ENCODE peak calls at places on chromosome 1, in seven cellular contexts. J, H, R, M, K, Q and W are unnamed samples.

GRCh38 chr1:21663251-21663950 is 5.8 kb downstream of the RAP1GAP start:
- DNase-seq in M (peak; percentile 7), Q (no peak), J (no peak), R (peak; percentile 20), K (no peak), H (no peak), W (no peak)

GRCh38 chr1:229570891-229571516 is 12.5 kb upstream of the ABCB10 start:
- DNase-seq in J (no peak), Q (no peak), M (no peak), H (no peak), R (peak; percentile 59), K (no peak), W (no peak)

GRCh38 chr1:25914074-25914995 is 8.1 kb upstream of the STMN1 start:
- DNase-seq in J (no peak), H (peak; percentile 41), Q (no peak), K (no peak), R (no peak), M (no peak), W (no peak)

GRCh38 chr1:65068202-65069011 is 79.6 kb upstream of the AK4 start:
- DNase-seq in M (no peak), Q (peak; percentile 51), H (no peak), K (no peak), R (no peak), J (peak; percentile 54), W (no peak)

GRCh38 chr1:9596419-9597123 is 7.9 kb downstream of the TMEM201 start:
- DNase-seq in H (no peak), R (no peak), J (peak; percentile 49), M (no peak), K (peak; percentile 74), Q (peak; percentile 60), W (no peak)

GRCh38 chr1:226814751-226815496 is 55.5 kb upstream of the PSEN2 start:
- DNase-seq in J (peak; percentile 85), Q (peak; percentile 94), R (peak; percentile 63), M (peak; percentile 78), K (no peak), H (no peak), W (no peak)

GRCh38 chr1:231872461-231872910 is 245.9 kb downstream of the DISC1 start:
- DNase-seq in R (no peak), M (no peak), J (peak; percentile 77), Q (peak; percentile 17), K (no peak), H (no peak), W (no peak)

GRCh38 chr1:14713077-14713476 is 114.6 kb downstream of the KAZN start:
- DNase-seq in J (no peak), H (no peak), K (no peak), Q (no peak), R (no peak), M (no peak), W (no peak)

GRCh38 chr1:246772686-246773085 is 48.5 kb downstream of the SCCPDH start:
- DNase-seq in R (no peak), H (no peak), M (no peak), K (no peak), J (no peak), Q (no peak), W (no peak)

GRCh38 chr1:180935326-180936109 is 22.8 kb downstream of the KIAA1614 start:
- DNase-seq in R (no peak), K (peak; percentile 84), J (no peak), M (no peak), Q (no peak), H (no peak), W (no peak)

GRCh38 chr1:54481201-54481884 is 66.7 kb upstream of the ACOT11 start:
- DNase-seq in Q (no peak), R (no peak), J (no peak), K (no peak), M (no peak), H (no peak), W (no peak)

GRCh38 chr1:89519779-89520358 is 4.8 kb upstream of the LRRC8B start:
- DNase-seq in K (no peak), Q (peak; percentile 64), R (no peak), M (no peak), H (peak; percentile 24), J (peak; percentile 69), W (no peak)

GRCh38 chr1:207070811-207071210 is 17.7 kb downstream of the PFKFB2 start:
- DNase-seq in K (no peak), H (no peak), Q (no peak), R (no peak), M (no peak), J (no peak), W (no peak)

GRCh38 chr1:16117369-16117768 is 38.5 kb downstream of the EPHA2 start:
- DNase-seq in H (no peak), R (no peak), M (no peak), Q (no peak), J (no peak), K (no peak), W (no peak)

GRCh38 chr1:150142083-150142482 is 7.6 kb upstream of the PLEKHO1 start:
- DNase-seq in J (peak; percentile 32), R (no peak), Q (no peak), K (no peak), M (no peak), H (no peak), W (no peak)

GRCh38 chr1:64692911-64693310 is 52.0 kb upstream of the RAVER2 start:
- DNase-seq in J (no peak), R (no peak), H (no peak), Q (no peak), K (no peak), M (no peak), W (no peak)

GRCh38 chr1:159970932-159971342 is 16.9 kb upstream of the SLAMF9 start:
- DNase-seq in J (no peak), R (no peak), H (peak; percentile 14), M (no peak), K (no peak), Q (no peak), W (no peak)

GRCh38 chr1:49363628-49364027 is 586.9 kb upstream of the BEND5 start:
- DNase-seq in Q (no peak), J (no peak), H (no peak), M (no peak), K (no peak), R (no peak), W (no peak)

GRCh38 chr1:166920561-166921475 is 44.8 kb upstream of the TADA1 start:
- DNase-seq in H (peak; percentile 55), R (no peak), J (peak; percentile 3), K (peak; percentile 84), M (peak; percentile 15), Q (no peak), W (no peak)

DNA sequence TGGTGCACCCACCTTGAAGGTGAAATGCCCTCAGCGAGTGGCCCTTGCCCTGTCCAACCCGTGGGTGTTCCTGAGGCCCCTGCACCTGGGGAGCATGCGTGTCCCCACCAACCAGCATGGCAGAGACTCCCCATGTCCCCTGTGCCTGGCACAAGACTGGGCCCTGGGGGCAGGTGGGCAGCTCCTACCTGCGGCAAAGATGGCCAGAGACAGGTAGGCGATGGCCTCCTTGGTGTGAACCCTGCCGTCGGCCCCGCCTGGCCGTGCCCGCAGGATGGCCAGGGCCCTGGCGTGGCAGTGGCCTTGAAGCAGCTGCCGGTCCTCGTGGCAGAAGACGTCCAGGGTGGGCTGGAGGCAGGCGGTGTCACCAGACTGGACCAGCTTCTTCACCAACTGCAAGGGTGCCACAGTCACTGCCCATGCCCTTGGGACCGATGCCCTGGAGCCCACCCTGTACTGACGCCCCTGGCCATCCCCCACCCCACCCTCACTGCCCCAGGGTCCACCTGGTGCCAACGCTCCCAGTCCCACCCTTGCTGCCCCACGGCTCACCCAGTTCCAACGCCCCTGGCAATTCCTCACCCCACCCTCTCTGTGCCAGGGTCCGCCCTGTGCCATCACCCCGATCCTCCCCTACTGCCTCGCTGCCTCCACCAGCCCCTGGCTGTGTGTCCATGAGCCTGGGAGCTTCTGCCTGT is 15.7 kb downstream of the TTC34 start:
- DNase-seq in Q (no peak), R (peak; percentile 19), H (no peak), K (peak; percentile 72), J (no peak), M (peak; percentile 6), W (no peak)
- H3K4me3 ChIP-seq in Q (no peak overlapping the region), R (no peak overlapping the region), H (no peak overlapping the region), K (no peak overlapping the region), J (no peak overlapping the region), M (no peak overlapping the region), W (no peak overlapping the region)

GRCh38 chr1:201696217-201696761 is 132.7 kb upstream of the IPO9 start:
- DNase-seq in M (peak; percentile 94), Q (peak; percentile 90), H (no peak), J (peak; percentile 94), K (no peak), R (peak; percentile 88), W (no peak)
- H3K4me3 ChIP-seq in M (no peak overlapping the region), Q (peak overlapping the region; percentile 10), H (no peak overlapping the region), J (no peak overlapping the region), K (no peak overlapping the region), R (no peak overlapping the region), W (no peak overlapping the region)

GRCh38 chr1:91885331-91885715 is 628 bp downstream of the TGFBR3 start:
- DNase-seq in R (peak; percentile 26), Q (no peak), J (peak; percentile 18), K (peak; percentile 88), H (no peak), M (peak; percentile 46), W (no peak)

GRCh38 chr1:91884459-91885290 is 1.3 kb downstream of the TGFBR3 start:
- DNase-seq in Q (peak; percentile 46), K (no peak), J (peak; percentile 29), R (peak; percentile 27), H (peak; percentile 37), M (peak; percentile 29), W (no peak)

GRCh38 chr1:91889717-91890459 is 3.9 kb upstream of the TGFBR3 start:
- DNase-seq in K (no peak), Q (peak; percentile 53), H (no peak), J (peak; percentile 20), R (no peak), M (no peak), W (no peak)

GRCh38 chr1:91883470-91883869 is 2.5 kb downstream of the TGFBR3 start:
- DNase-seq in R (no peak), M (no peak), K (no peak), H (peak; percentile 23), J (peak; percentile 67), Q (peak; percentile 75), W (no peak)

GRCh38 chr1:91885716-91886506 is at the start of gene TGFBR3:
- DNase-seq in K (peak; percentile 97), R (peak; percentile 75), M (peak; percentile 97), H (peak; percentile 92), J (peak; percentile 96), Q (peak; percentile 96), W (no peak)
- H3K4me3 ChIP-seq in K (peak within 1 kb of the TSS; percentile 84), R (peak within 1 kb of the TSS; percentile 89), M (peak within 1 kb of the TSS; percentile 56), H (peak within 1 kb of the TSS; percentile 52), J (peak within 1 kb of the TSS; percentile 92), Q (peak within 1 kb of the TSS; percentile 99), W (peak within 1 kb of the TSS; percentile 76)

DNA sequence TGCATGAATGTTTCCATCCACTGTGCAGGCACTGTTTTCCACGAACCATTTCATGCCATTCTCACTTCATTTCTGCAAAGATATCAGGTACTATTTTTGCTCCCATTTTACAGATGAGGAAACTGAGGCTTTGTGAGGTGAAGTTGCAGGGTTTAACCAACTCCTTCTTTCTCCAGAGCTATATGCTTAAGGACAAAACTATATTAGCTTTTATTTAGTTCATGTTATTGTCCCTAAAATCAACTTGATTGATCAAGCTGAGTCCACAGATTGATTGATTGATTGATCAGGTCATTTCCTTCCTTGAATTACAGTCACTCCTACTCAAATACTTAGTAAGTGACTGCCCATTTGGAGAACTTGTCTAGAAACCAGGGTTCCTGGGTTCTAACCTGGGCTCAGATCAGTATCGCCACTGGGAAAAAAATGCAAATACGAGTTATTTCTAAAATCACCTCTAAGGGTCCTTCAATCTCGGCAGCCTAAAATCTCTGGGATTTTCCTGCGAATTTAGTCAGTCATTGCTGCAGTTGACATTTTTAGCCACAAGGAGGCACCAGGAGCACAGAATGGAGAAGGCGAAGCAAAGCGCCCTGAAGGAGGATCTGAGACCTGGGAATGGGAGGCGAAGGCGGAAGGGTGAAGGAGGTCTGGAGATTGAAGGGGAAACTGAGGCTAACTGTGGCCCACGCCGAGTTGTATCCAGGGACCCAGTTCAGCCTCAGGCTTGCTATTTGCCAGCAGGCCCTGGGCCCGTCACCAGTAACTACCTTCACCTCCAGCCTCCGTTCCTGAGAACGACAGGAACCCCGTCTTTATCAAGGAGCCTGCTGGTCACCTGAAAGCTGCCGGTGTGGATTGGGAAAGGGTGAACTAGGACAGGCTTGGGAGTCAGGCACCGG is 14.3 kb upstream of the MUL1 start:
- DNase-seq in H (peak; percentile 85), M (peak; percentile 76), R (peak; percentile 86), J (peak; percentile 85), Q (peak; percentile 81), K (no peak), W (peak; percentile 70)
- H3K4me3 ChIP-seq in H (no peak overlapping the region), M (no peak overlapping the region), R (peak overlapping the region; percentile 20), J (peak overlapping the region; percentile 17), Q (no peak overlapping the region), K (no peak overlapping the region), W (no peak overlapping the region)